ENCODE peak calls at places on chromosomes 2 and 18, in five cellular contexts. C, E, N, T and J are unnamed samples.

GRCh38 chr18:45940724-45941123 is 26.4 kb downstream of the EPG5 start:
- DNase-seq in C (no peak), E (no peak), N (no peak), T (no peak), J (no peak)

GRCh38 chr2:186241874-186242273 is 244.2 kb upstream of the ZC3H15 start:
- DNase-seq in C (no peak), E (no peak), N (no peak), T (no peak), J (no peak)

GRCh38 chr2:15793078-15793913 is 147.1 kb upstream of the MYCN start:
- DNase-seq in C (no peak), E (no peak), N (no peak), T (no peak), J (no peak)

GRCh38 chr18:24180048-24180447 is 41.2 kb downstream of the CABYR start:
- DNase-seq in C (no peak), E (no peak), N (no peak), T (no peak), J (no peak)

GRCh38 chr2:71546777-71547281 is 93.5 kb downstream of the DYSF start:
- DNase-seq in C (no peak), E (no peak), N (peak), T (no peak), J (no peak)

GRCh38 chr2:148906136-148906535 is 31.1 kb downstream of the KIF5C start:
- DNase-seq in C (no peak), E (no peak), N (no peak), T (no peak), J (no peak)

GRCh38 chr2:95231723-95232122 is 24.4 kb downstream of the ZNF892 start:
- DNase-seq in C (peak), E (peak), N (peak), T (peak), J (no peak)

GRCh38 chr2:216392018-216392562 is 19.8 kb upstream of the MARCHF4 start:
- DNase-seq in C (no peak), E (no peak), N (no peak), T (no peak), J (no peak)

GRCh38 chr18:9890191-9890590 is 4.4 kb downstream of the TXNDC2 start:
- DNase-seq in C (no peak), E (no peak), N (no peak), T (no peak), J (no peak)

GRCh38 chr18:9260388-9261380 is 73.9 kb upstream of the TWSG1 start:
- DNase-seq in C (no peak), E (peak), N (no peak), T (no peak), J (no peak)

GRCh38 chr18:3898866-3899613 is 449.1 kb downstream of the TGIF1 start:
- DNase-seq in C (no peak), E (no peak), N (no peak), T (no peak), J (no peak)

GRCh38 chr18:58579561-58580047 is 49.3 kb downstream of the ALPK2 start:
- DNase-seq in C (no peak), E (no peak), N (peak), T (no peak), J (no peak)

GRCh38 chr2:96843538-96844268 is at the start of gene ANKRD23:
- DNase-seq in C (no peak), E (no peak), N (no peak), T (no peak), J (no peak)

GRCh38 chr2:167857406-167857805 is 390.0 kb downstream of the STK39 start:
- DNase-seq in C (no peak), E (no peak), N (no peak), T (no peak), J (no peak)

GRCh38 chr2:177332041-177332991 is 60.3 kb upstream of the AGPS start:
- DNase-seq in C (peak), E (peak), N (peak), T (peak), J (peak)

GRCh38 chr2:240602266-240603050 is 15.9 kb downstream of the CAPN10 start:
- DNase-seq in C (no peak), E (no peak), N (no peak), T (no peak), J (no peak)

GRCh38 chr2:134389331-134389835 is 135.5 kb downstream of the MGAT5 start:
- DNase-seq in C (no peak), E (no peak), N (no peak), T (peak), J (no peak)

GRCh38 chr2:52904511-52904910 is 863.1 kb upstream of the CHAC2 start:
- DNase-seq in C (no peak), E (no peak), N (no peak), T (no peak), J (no peak)

GRCh38 chr2:43841949-43842865 is 3.4 kb downstream of the ABCG8 start:
- DNase-seq in C (no peak), E (no peak), N (peak), T (no peak), J (no peak)

GRCh38 chr18:10037181-10037580 is 123.4 kb downstream of the VAPA start:
- DNase-seq in C (no peak), E (no peak), N (no peak), T (no peak), J (no peak)

GRCh38 chr2:172248381-172249173 is 145.9 kb upstream of the DLX2 start:
- DNase-seq in C (no peak), E (no peak), N (no peak), T (no peak), J (no peak)

GRCh38 chr2:152067823-152068222 is 31.0 kb downstream of the CACNB4 start:
- DNase-seq in C (no peak), E (no peak), N (no peak), T (no peak), J (no peak)

GRCh38 chr2:53442783-53443182 is 324.8 kb upstream of the CHAC2 start:
- DNase-seq in C (no peak), E (no peak), N (no peak), T (no peak), J (no peak)

GRCh38 chr18:78293516-78293915 is 686.1 kb upstream of the SALL3 start:
- DNase-seq in C (no peak), E (no peak), N (no peak), T (no peak), J (no peak)

GRCh38 chr2:144686518-144687215 is 166.7 kb upstream of the ZEB2 start:
- DNase-seq in C (no peak), E (no peak), N (no peak), T (no peak), J (no peak)

DNA sequence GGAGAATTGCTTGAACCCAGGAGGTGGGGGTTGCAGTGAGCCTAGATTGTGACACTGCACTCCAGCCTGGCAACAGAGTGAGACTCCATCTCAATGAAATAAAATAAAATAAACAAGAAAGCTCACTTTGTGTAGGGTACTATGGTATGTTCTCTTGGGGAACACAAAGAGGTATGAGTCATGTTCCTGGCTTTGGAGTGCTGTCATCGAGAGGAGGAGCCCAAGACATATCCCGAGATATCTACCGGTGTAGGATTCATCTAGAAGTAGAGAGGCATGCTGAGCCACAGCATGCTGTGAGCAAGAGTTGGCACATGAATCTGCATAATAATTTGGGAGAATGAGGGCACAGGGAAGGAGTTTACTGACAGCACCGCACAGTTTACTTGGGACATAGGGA is 244.9 kb upstream of the EPHA4 start:
- DNase-seq in C (no peak), E (no peak), N (no peak), T (no peak), J (no peak)
- TF ChIP-seq ZBTB33 in C (no peak), E (no peak), N (no peak), T (no peak), J (no peak)

DNA sequence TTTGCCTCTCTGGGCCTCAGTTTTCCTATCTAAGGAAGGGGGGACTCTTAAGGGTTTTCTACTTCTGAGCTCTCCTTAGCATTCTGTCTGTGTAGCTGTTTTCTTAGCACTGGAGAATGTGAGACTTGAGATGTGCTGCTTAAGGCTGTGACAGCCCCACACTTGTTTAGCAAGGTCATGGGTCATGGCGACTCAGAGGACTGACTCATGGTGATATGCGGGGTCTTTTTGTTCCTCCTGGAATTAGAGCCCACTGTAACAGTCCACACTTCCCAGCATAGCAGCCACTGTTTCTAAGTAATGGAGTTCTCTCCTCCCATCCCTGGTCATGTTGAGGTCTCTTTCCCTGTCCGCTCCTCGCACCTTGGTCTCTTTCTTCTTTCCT is 4.1 kb upstream of the LPIN1 start:
- DNase-seq in C (no peak), E (peak), N (no peak), T (no peak), J (no peak)
- TF ChIP-seq SIN3A in C (no peak), E (no peak), N (no peak), T (no peak), J (no peak)

GRCh38 chr2:162016080-162016479 is 57.9 kb downstream of the DPP4 start:
- DNase-seq in C (no peak), E (no peak), N (peak), T (no peak), J (no peak)
- TF ChIP-seq ZBTB33 in C (no peak), E (no peak), N (no peak), T (no peak), J (no peak)

GRCh38 chr2:60516383-60516811 is 37.1 kb downstream of the BCL11A start:
- DNase-seq in C (no peak), E (no peak), N (no peak), T (no peak), J (no peak)
- TF ChIP-seq SIN3A in C (no peak), E (no peak), N (no peak), T (peak), J (no peak)

DNA sequence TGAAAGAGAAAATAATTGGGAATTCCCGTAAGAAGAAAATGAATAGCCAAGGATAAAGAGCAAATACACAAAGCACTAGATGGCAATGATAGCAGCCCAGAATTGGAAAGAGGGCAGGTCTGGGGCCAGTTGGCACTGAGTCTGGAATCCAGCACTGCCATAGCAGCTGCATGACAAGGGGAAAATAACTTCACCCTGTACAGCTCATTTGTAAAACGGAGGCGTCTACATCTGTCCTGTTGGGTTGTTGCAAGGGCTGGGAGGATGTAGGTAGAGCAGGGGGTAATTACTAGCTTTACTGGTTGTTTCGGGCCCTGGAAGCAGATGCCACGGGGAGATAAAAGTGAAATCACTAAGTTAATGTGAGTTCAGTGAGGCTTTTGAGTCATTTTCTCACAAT is 110.0 kb upstream of the RASGRP3 start:
- DNase-seq in C (no peak), E (no peak), N (no peak), T (no peak), J (no peak)
- TF ChIP-seq ZBTB33 in C (no peak), E (no peak), N (no peak), T (no peak), J (no peak)

DNA sequence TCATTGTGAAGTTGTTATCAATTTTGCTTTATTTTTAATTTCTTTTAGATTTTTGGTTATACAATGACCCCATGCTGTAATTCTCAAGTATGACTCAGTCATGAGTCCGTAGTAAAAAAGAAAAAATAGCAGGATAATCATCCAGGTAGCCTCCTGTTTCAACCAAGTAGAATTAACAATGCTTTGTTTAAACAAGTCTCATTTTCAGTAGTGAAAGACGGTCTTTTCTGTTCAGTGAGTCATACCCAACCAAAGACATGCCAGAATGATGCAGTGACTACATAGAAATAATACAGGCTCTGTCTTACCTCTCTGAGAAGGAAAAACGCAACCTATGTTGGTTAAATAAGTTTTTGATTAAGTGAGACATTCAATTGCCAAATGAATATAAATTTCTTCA is 67.8 kb upstream of the DSC1 start:
- DNase-seq in C (peak), E (no peak), N (peak), T (no peak), J (peak)
- TF ChIP-seq SIN3A in C (peak), E (no peak), N (no peak), T (no peak), J (no peak)